ENCODE peak calls at places on chromosomes 4 and X, in ten cellular contexts. K is heart right ventricle; R is stimulated activated CD4-positive, alpha-beta T cell treated with anti-CD3 and anti-CD28 coated beads, Interleukin-4, amount 100 ng/mL, for 1 hour; X is hippocampal formation; J is T follicular helper cell; Y is caudate nucleus; Z is stimulated activated CD8-positive, alpha-beta memory T cell treated with anti-CD3 and anti-CD28 coated beads, Interleukin-2, amount 100 ng/mL, for 48 hours; B is HT-29; H is GM03348; F is Caki2. O is an unnamed sample.

GRCh38 chr4:28730304-28730703 is 1869.7 kb downstream of the STIM2 start:
- DNase-seq in H (no peak), K (no peak), Z (no peak), J (no peak), R (no peak), F (no peak), Y (no peak), B (no peak), X (no peak), O (no peak)

GRCh38 chrX:136260801-136261200 is 9.6 kb upstream of the MAP7D3 start:
- DNase-seq in K (no peak), H (peak), J (no peak), Y (no peak), Z (no peak), F (peak), B (no peak), R (no peak), X (no peak), O (no peak)

GRCh38 chrX:124557976-124558375 is 211.6 kb downstream of the SH2D1A start:
- DNase-seq in J (no peak), Y (no peak), R (no peak), X (no peak), K (no peak), F (no peak), B (no peak), H (no peak), Z (no peak), O (no peak)

GRCh38 chr4:78292336-78292735 is 235.2 kb downstream of the FRAS1 start:
- DNase-seq in Y (no peak), Z (no peak), F (no peak), B (no peak), H (no peak), K (no peak), J (no peak), R (no peak), X (no peak), O (no peak)

GRCh38 chrX:71292669-71293379 is 8.7 kb upstream of the ITGB1BP2 start:
- DNase-seq in Z (no peak), K (no peak), J (no peak), X (no peak), R (no peak), F (no peak), H (peak), Y (no peak), B (no peak), O (no peak)

GRCh38 chrX:38799995-38800394 is 1.3 kb upstream of the MID1IP1 start:
- DNase-seq in Y (peak), X (peak), K (peak), R (no peak), J (no peak), H (no peak), B (no peak), F (peak), Z (no peak), O (no peak)

GRCh38 chrX:17692709-17693346 is 44.5 kb upstream of the SCML1 start:
- DNase-seq in Z (no peak), X (no peak), K (peak), F (peak), B (no peak), H (no peak), R (no peak), Y (no peak), J (no peak), O (no peak)

GRCh38 chr4:39528056-39528465 is 822 bp upstream of the UGDH start:
- DNase-seq in Y (no peak), Z (no peak), K (no peak), X (no peak), H (peak), J (no peak), B (no peak), R (no peak), F (no peak), O (no peak)

GRCh38 chr4:107130157-107130556 is 94.0 kb upstream of the DKK2 start:
- DNase-seq in X (no peak), R (no peak), J (no peak), F (no peak), K (no peak), B (no peak), H (no peak), Y (no peak), Z (no peak), O (no peak)

GRCh38 chr4:37687175-37687525 is 974 bp upstream of the RELL1 start:
- DNase-seq in Z (no peak), B (no peak), X (no peak), F (no peak), K (no peak), H (no peak), J (no peak), Y (no peak), R (no peak), O (no peak)

GRCh38 chr4:89486042-89486441 is 178.4 kb upstream of the GPRIN3 start:
- DNase-seq in R (no peak), Y (no peak), F (no peak), H (peak), B (peak), J (no peak), K (no peak), X (peak), Z (no peak), O (no peak)

GRCh38 chr4:7872264-7872771 is 67.3 kb downstream of the AFAP1 start:
- DNase-seq in B (no peak), H (peak), J (no peak), Z (no peak), K (peak), X (peak), R (no peak), F (no peak), Y (no peak), O (no peak)

GRCh38 chrX:69424161-69424560 is 80.0 kb upstream of the NALF2 start:
- DNase-seq in J (no peak), H (peak), K (no peak), B (peak), R (no peak), Z (no peak), F (no peak), Y (no peak), X (no peak), O (no peak)

GRCh38 chrX:19593684-19594083 is 78.4 kb upstream of the MAP3K15 start:
- DNase-seq in R (no peak), K (peak), X (peak), H (peak), F (peak), B (peak), J (peak), Y (no peak), Z (no peak), O (peak)

GRCh38 chr4:4200624-4201023 is 26.1 kb downstream of the OTOP1 start:
- DNase-seq in B (no peak), H (no peak), Y (no peak), X (no peak), J (no peak), K (no peak), Z (no peak), R (no peak), F (no peak), O (no peak)

GRCh38 chr4:151195801-151196200 is 81.2 kb upstream of the PRSS48 start:
- DNase-seq in B (peak), Z (no peak), Y (no peak), K (no peak), H (peak), J (no peak), R (no peak), X (no peak), F (peak), O (no peak)

GRCh38 chr4:51932261-51932660 is 87.9 kb downstream of the LRRC66 start:
- DNase-seq in J (no peak), R (no peak), H (peak), F (no peak), Z (no peak), B (no peak), X (no peak), Y (no peak), K (peak), O (no peak)

GRCh38 chr4:61638600-61638999 is 438.5 kb downstream of the ADGRL3 start:
- DNase-seq in R (no peak), B (no peak), X (no peak), F (no peak), H (no peak), Z (no peak), K (no peak), Y (no peak), J (no peak), O (no peak)

GRCh38 chr4:6627832-6628231 is 12.7 kb upstream of the MRFAP1 start:
- DNase-seq in H (no peak), R (no peak), X (no peak), B (no peak), K (no peak), Y (no peak), Z (no peak), F (no peak), J (no peak), O (no peak)

GRCh38 chr4:110085131-110085530 is 113.3 kb downstream of the ELOVL6 start:
- DNase-seq in Z (no peak), F (peak), H (no peak), B (peak), R (no peak), X (no peak), K (peak), Y (no peak), J (no peak), O (no peak)

GRCh38 chr4:118954246-118954645 is 65.6 kb downstream of the SYNPO2 start:
- DNase-seq in H (peak), K (no peak), Z (no peak), R (no peak), B (peak), Y (no peak), X (peak), J (no peak), F (no peak), O (no peak)

GRCh38 chrX:150766351-150767044 is 73.3 kb downstream of the MTMR1 start:
- DNase-seq in K (no peak), Y (no peak), R (no peak), Z (no peak), J (no peak), B (peak), H (no peak), X (no peak), F (no peak), O (no peak)

GRCh38 chr4:121950212-121950679 is 1.6 kb downstream of the TRPC3 start:
- DNase-seq in B (no peak), H (peak), K (peak), R (peak), F (peak), Z (peak), X (peak), J (peak), Y (peak), O (peak)

GRCh38 chr4:130141651-130142050 is 1045.7 kb downstream of the C4orf33 start:
- DNase-seq in X (no peak), H (no peak), F (no peak), Y (no peak), B (no peak), R (no peak), J (no peak), K (no peak), Z (no peak), O (no peak)

GRCh38 chrX:24662344-24662743 is 15.2 kb upstream of the PCYT1B start:
- DNase-seq in J (no peak), X (no peak), Y (no peak), K (no peak), Z (no peak), H (no peak), F (no peak), R (no peak), B (no peak), O (no peak)

GRCh38 chr4:150600821-150601445 is 19.0 kb downstream of the MAB21L2 start:
- DNase-seq in Y (no peak), X (no peak), B (no peak), Z (no peak), J (no peak), F (no peak), K (no peak), R (no peak), H (no peak), O (no peak)

GRCh38 chr4:125482822-125483221 is 168.1 kb downstream of the FAT4 start:
- DNase-seq in J (no peak), B (no peak), K (no peak), H (no peak), F (no peak), Y (no peak), Z (no peak), X (no peak), R (no peak), O (no peak)

GRCh38 chr4:92305148-92305877 is 1.5 kb downstream of the GRID2 start:
- DNase-seq in J (no peak), H (peak), Z (no peak), B (no peak), Y (peak), X (peak), F (peak), R (no peak), K (peak), O (no peak)

GRCh38 chr4:10092481-10093272 is 23.9 kb downstream of the WDR1 start:
- DNase-seq in F (no peak), Z (no peak), B (no peak), Y (no peak), J (no peak), R (no peak), H (no peak), K (peak), X (no peak), O (no peak)

GRCh38 chr4:11042760-11043159 is 358.2 kb upstream of the CLNK start:
- DNase-seq in F (peak), K (no peak), H (no peak), Y (no peak), J (no peak), B (peak), Z (no peak), X (no peak), R (no peak), O (no peak)

GRCh38 chr4:136342666-136343065 is 1189.6 kb downstream of the PCDH18 start:
- DNase-seq in H (no peak), R (no peak), Y (no peak), K (no peak), F (no peak), J (no peak), X (no peak), Z (no peak), B (no peak), O (no peak)

O was measured in memory B cell.